ENCODE peak calls at places on chromosomes 1 and 21, in five cellular contexts. Y is GM04503, T is SW480, C is Caki2, P is right lobe of liver. Z is an unnamed sample.

GRCh38 chr1:9996624-9997582 is at the start of gene RBP7:
- DNase-seq in Y (no peak), T (peak), C (no peak), P (peak), Z (no peak)

GRCh38 chr1:36576677-36577076 is 94.0 kb upstream of the CSF3R start:
- DNase-seq in Y (no peak), T (no peak), C (no peak), P (no peak), Z (no peak)

GRCh38 chr1:86380257-86380861 is 15.8 kb downstream of the ODF2L start:
- DNase-seq in Y (no peak), T (peak), C (peak), P (no peak), Z (peak)

GRCh38 chr1:101142244-101142643 is 94.6 kb upstream of the S1PR1 start:
- DNase-seq in Y (no peak), T (no peak), C (no peak), P (no peak), Z (no peak)

GRCh38 chr1:209364716-209365115 is 218.8 kb upstream of the CAMK1G start:
- DNase-seq in Y (no peak), T (peak), C (peak), P (no peak), Z (no peak)

GRCh38 chr1:77954521-77954920 is 24.4 kb downstream of the FUBP1 start:
- DNase-seq in Y (no peak), T (no peak), C (no peak), P (no peak), Z (no peak)

GRCh38 chr1:245687636-245688535 is 533.1 kb downstream of the KIF26B start:
- DNase-seq in Y (no peak), T (no peak), C (no peak), P (no peak), Z (no peak)

GRCh38 chr1:78884685-78885452 is 121.7 kb downstream of the ADGRL4 start:
- DNase-seq in Y (no peak), T (no peak), C (peak), P (no peak), Z (no peak)

GRCh38 chr1:241531195-241532172 is 694 bp upstream of the KMO start:
- DNase-seq in Y (peak), T (peak), C (peak), P (peak), Z (peak)

GRCh38 chr1:10699470-10699835 is 97.0 kb downstream of the CASZ1 start:
- DNase-seq in Y (no peak), T (no peak), C (no peak), P (no peak), Z (no peak)

GRCh38 chr1:172547071-172547470 is 14.1 kb downstream of the SUCO start:
- DNase-seq in Y (no peak), T (no peak), C (peak), P (no peak), Z (no peak)

GRCh38 chr1:8032351-8032750 is 6.2 kb upstream of the ERRFI1 start:
- DNase-seq in Y (no peak), T (no peak), C (no peak), P (no peak), Z (no peak)

GRCh38 chr1:205376739-205377138 is 20.0 kb upstream of the KLHDC8A start:
- DNase-seq in Y (no peak), T (peak), C (peak), P (no peak), Z (no peak)

GRCh38 chr1:184472117-184472516 is 85.3 kb downstream of the C1orf21 start:
- DNase-seq in Y (no peak), T (no peak), C (no peak), P (no peak), Z (no peak)

GRCh38 chr1:26122988-26123973 is 11.7 kb downstream of the PDIK1L start:
- DNase-seq in Y (peak), T (no peak), C (peak), P (no peak), Z (no peak)

GRCh38 chr1:181308098-181308497 is 175.2 kb upstream of the CACNA1E start:
- DNase-seq in Y (no peak), T (no peak), C (no peak), P (no peak), Z (no peak)

GRCh38 chr1:67948155-67949075 is 102.0 kb downstream of the DIRAS3 start:
- DNase-seq in Y (peak), T (no peak), C (peak), P (no peak), Z (peak)

GRCh38 chr1:14603641-14604040 is 5.2 kb downstream of the KAZN start:
- DNase-seq in Y (no peak), T (no peak), C (no peak), P (no peak), Z (no peak)

GRCh38 chr1:168696125-168696524 is 32.9 kb downstream of the DPT start:
- DNase-seq in Y (no peak), T (no peak), C (no peak), P (no peak), Z (no peak)

GRCh38 chr1:26097696-26098095 is 13.9 kb upstream of the PDIK1L start:
- DNase-seq in Y (peak), T (peak), C (peak), P (no peak), Z (no peak)

GRCh38 chr21:42956824-42957632 is 17.3 kb upstream of the PKNOX1 start:
- DNase-seq in Y (no peak), T (no peak), C (no peak), P (no peak), Z (no peak)

GRCh38 chr1:66285618-66286270 is 248.2 kb upstream of the SGIP1 start:
- DNase-seq in Y (no peak), T (no peak), C (no peak), P (no peak), Z (no peak)

GRCh38 chr1:100362821-100363466 is 10.6 kb downstream of the CDC14A start:
- DNase-seq in Y (no peak), T (no peak), C (peak), P (no peak), Z (no peak)

GRCh38 chr1:37657620-37658412 is 23.1 kb upstream of the RSPO1 start:
- DNase-seq in Y (no peak), T (no peak), C (no peak), P (no peak), Z (no peak)

GRCh38 chr1:115062542-115063004 is 26.7 kb downstream of the TSPAN2 start:
- DNase-seq in Y (no peak), T (peak), C (peak), P (no peak), Z (no peak)

GRCh38 chr1:8903908-8904650 is 25.6 kb upstream of the ENO1 start:
- DNase-seq in Y (peak), T (peak), C (peak), P (no peak), Z (peak)